ENCODE peak calls at places on chromosomes 12 and 14, in seven cellular contexts. One of them, this sample, is unnamed. For H3K36me3, the result is how much of the 10 kb centered on the place peaks cover.

GRCh38 chr12:107130830-107131760 is 37.7 kb upstream of the CRY1 start:
- DNase-seq in right atrium auricular region: no peak
- DNase-seq in heart right ventricle: no peak
- DNase-seq in tibial nerve: no peak
- DNase-seq in left ventricle myocardium inferior: no peak
- DNase-seq in IMR-90: no peak
- DNase-seq in ascending aorta: no peak
- DNase-seq in this sample: no peak

GRCh38 chr14:103563089-103563620 is 395 bp downstream of the COA8 start:
- DNase-seq in right atrium auricular region: no peak
- DNase-seq in heart right ventricle: no peak
- DNase-seq in tibial nerve: no peak
- DNase-seq in left ventricle myocardium inferior: no peak
- DNase-seq in IMR-90: no peak
- DNase-seq in ascending aorta: no peak
- DNase-seq in this sample: peak

GRCh38 chr14:59406454-59407245 is 58.5 kb downstream of the GPR135 start:
- DNase-seq in right atrium auricular region: no peak
- DNase-seq in heart right ventricle: peak
- DNase-seq in tibial nerve: no peak
- DNase-seq in left ventricle myocardium inferior: no peak
- DNase-seq in IMR-90: peak
- DNase-seq in ascending aorta: no peak
- DNase-seq in this sample: no peak

GRCh38 chr12:61412209-61412608 is 848.0 kb upstream of the USP15 start:
- DNase-seq in right atrium auricular region: no peak
- DNase-seq in heart right ventricle: no peak
- DNase-seq in tibial nerve: no peak
- DNase-seq in left ventricle myocardium inferior: no peak
- DNase-seq in IMR-90: no peak
- DNase-seq in ascending aorta: no peak
- DNase-seq in this sample: no peak

GRCh38 chr14:97107070-97107469 is 309.9 kb downstream of the VRK1 start:
- DNase-seq in right atrium auricular region: no peak
- DNase-seq in heart right ventricle: no peak
- DNase-seq in tibial nerve: no peak
- DNase-seq in left ventricle myocardium inferior: no peak
- DNase-seq in IMR-90: no peak
- DNase-seq in ascending aorta: no peak
- DNase-seq in this sample: no peak

GRCh38 chr12:11885261-11886038 is 185.3 kb upstream of the BCL2L14 start:
- DNase-seq in right atrium auricular region: no peak
- DNase-seq in heart right ventricle: no peak
- DNase-seq in tibial nerve: no peak
- DNase-seq in left ventricle myocardium inferior: no peak
- DNase-seq in IMR-90: peak
- DNase-seq in ascending aorta: no peak
- DNase-seq in this sample: no peak

GRCh38 chr12:120388711-120389431 is 19.9 kb upstream of the MSI1 start:
- DNase-seq in right atrium auricular region: no peak
- DNase-seq in heart right ventricle: no peak
- DNase-seq in tibial nerve: no peak
- DNase-seq in left ventricle myocardium inferior: no peak
- DNase-seq in IMR-90: no peak
- DNase-seq in ascending aorta: no peak
- DNase-seq in this sample: no peak

GRCh38 chr14:34912182-34912581 is 37.0 kb upstream of the BAZ1A start:
- DNase-seq in right atrium auricular region: no peak
- DNase-seq in heart right ventricle: no peak
- DNase-seq in tibial nerve: no peak
- DNase-seq in left ventricle myocardium inferior: no peak
- DNase-seq in IMR-90: no peak
- DNase-seq in ascending aorta: no peak
- DNase-seq in this sample: no peak

GRCh38 chr12:8823565-8824300 is 1.3 kb downstream of the A2ML1 start:
- DNase-seq in right atrium auricular region: no peak
- DNase-seq in heart right ventricle: peak
- DNase-seq in tibial nerve: peak
- DNase-seq in left ventricle myocardium inferior: no peak
- DNase-seq in IMR-90: peak
- DNase-seq in ascending aorta: no peak
- DNase-seq in this sample: no peak

GRCh38 chr14:88798161-88798560 is 5.4 kb upstream of the EML5 start:
- DNase-seq in right atrium auricular region: no peak
- DNase-seq in heart right ventricle: no peak
- DNase-seq in tibial nerve: no peak
- DNase-seq in left ventricle myocardium inferior: no peak
- DNase-seq in IMR-90: no peak
- DNase-seq in ascending aorta: no peak
- DNase-seq in this sample: no peak

GRCh38 chr12:1882850-1883470 is 35.5 kb downstream of the CACNA2D4 start:
- DNase-seq in right atrium auricular region: peak
- DNase-seq in heart right ventricle: no peak
- DNase-seq in tibial nerve: no peak
- DNase-seq in left ventricle myocardium inferior: no peak
- DNase-seq in IMR-90: no peak
- DNase-seq in ascending aorta: no peak
- DNase-seq in this sample: no peak

GRCh38 chr14:31489680-31490079 is 1.8 kb upstream of the GPR33 start:
- DNase-seq in right atrium auricular region: no peak
- DNase-seq in heart right ventricle: no peak
- DNase-seq in tibial nerve: no peak
- DNase-seq in left ventricle myocardium inferior: no peak
- DNase-seq in IMR-90: no peak
- DNase-seq in ascending aorta: no peak
- DNase-seq in this sample: no peak

GRCh38 chr14:55721353-55721752 is 141.3 kb downstream of the KTN1 start:
- DNase-seq in right atrium auricular region: peak
- DNase-seq in heart right ventricle: no peak
- DNase-seq in tibial nerve: no peak
- DNase-seq in left ventricle myocardium inferior: no peak
- DNase-seq in IMR-90: peak
- DNase-seq in ascending aorta: no peak
- DNase-seq in this sample: no peak

GRCh38 chr14:65137648-65138317 is 35.5 kb upstream of the MAX start:
- DNase-seq in right atrium auricular region: no peak
- DNase-seq in heart right ventricle: peak
- DNase-seq in tibial nerve: no peak
- DNase-seq in left ventricle myocardium inferior: no peak
- DNase-seq in IMR-90: peak
- DNase-seq in ascending aorta: no peak
- DNase-seq in this sample: no peak

GRCh38 chr14:59362533-59362932 is 102.6 kb downstream of the GPR135 start:
- DNase-seq in right atrium auricular region: no peak
- DNase-seq in heart right ventricle: no peak
- DNase-seq in tibial nerve: no peak
- DNase-seq in left ventricle myocardium inferior: no peak
- DNase-seq in IMR-90: peak
- DNase-seq in ascending aorta: no peak
- DNase-seq in this sample: no peak

GRCh38 chr12:26032719-26033241 is 74.3 kb downstream of the RASSF8 start:
- DNase-seq in right atrium auricular region: no peak
- DNase-seq in heart right ventricle: no peak
- DNase-seq in tibial nerve: no peak
- DNase-seq in left ventricle myocardium inferior: no peak
- DNase-seq in IMR-90: no peak
- DNase-seq in ascending aorta: no peak
- DNase-seq in this sample: no peak

GRCh38 chr12:113862570-113863454 is 103.3 kb downstream of the RBM19 start:
- DNase-seq in right atrium auricular region: no peak
- DNase-seq in heart right ventricle: no peak
- DNase-seq in tibial nerve: no peak
- DNase-seq in left ventricle myocardium inferior: no peak
- DNase-seq in IMR-90: peak
- DNase-seq in ascending aorta: no peak
- DNase-seq in this sample: no peak

GRCh38 chr12:102195826-102196225 is 1.8 kb downstream of the PMCH start:
- DNase-seq in right atrium auricular region: no peak
- DNase-seq in heart right ventricle: no peak
- DNase-seq in tibial nerve: no peak
- DNase-seq in left ventricle myocardium inferior: no peak
- DNase-seq in IMR-90: no peak
- DNase-seq in ascending aorta: no peak
- DNase-seq in this sample: no peak

GRCh38 chr14:92950193-92950540 is 27.2 kb downstream of the CHGA start:
- DNase-seq in right atrium auricular region: no peak
- DNase-seq in heart right ventricle: peak
- DNase-seq in tibial nerve: no peak
- DNase-seq in left ventricle myocardium inferior: no peak
- DNase-seq in IMR-90: no peak
- DNase-seq in ascending aorta: no peak
- DNase-seq in this sample: no peak

GRCh38 chr14:105252552-105253328 is 4.4 kb downstream of the BTBD6 start:
- DNase-seq in right atrium auricular region: no peak
- DNase-seq in heart right ventricle: no peak
- DNase-seq in tibial nerve: no peak
- DNase-seq in left ventricle myocardium inferior: no peak
- DNase-seq in IMR-90: no peak
- DNase-seq in ascending aorta: no peak
- DNase-seq in this sample: no peak

GRCh38 chr14:58428011-58428807 is 690 bp downstream of the KIAA0586 start:
- DNase-seq in right atrium auricular region: no peak
- DNase-seq in heart right ventricle: no peak
- DNase-seq in tibial nerve: peak
- DNase-seq in left ventricle myocardium inferior: no peak
- DNase-seq in IMR-90: peak
- DNase-seq in ascending aorta: no peak
- DNase-seq in this sample: no peak

GRCh38 chr12:26434299-26434915 is 239.0 kb downstream of the SSPN start:
- DNase-seq in right atrium auricular region: no peak
- DNase-seq in heart right ventricle: no peak
- DNase-seq in tibial nerve: peak
- DNase-seq in left ventricle myocardium inferior: no peak
- DNase-seq in IMR-90: peak
- DNase-seq in ascending aorta: no peak
- DNase-seq in this sample: no peak

GRCh38 chr14:39094515-39094914 is 8.5 kb downstream of the SEC23A start:
- DNase-seq in right atrium auricular region: no peak
- DNase-seq in heart right ventricle: no peak
- DNase-seq in tibial nerve: no peak
- DNase-seq in left ventricle myocardium inferior: no peak
- DNase-seq in IMR-90: no peak
- DNase-seq in ascending aorta: no peak
- DNase-seq in this sample: no peak
- H3K36me3 ChIP-seq in right atrium auricular region: half or more
- H3K36me3 ChIP-seq in heart right ventricle: under half
- H3K36me3 ChIP-seq in tibial nerve: under half
- H3K36me3 ChIP-seq in left ventricle myocardium inferior: half or more
- H3K36me3 ChIP-seq in IMR-90: under half
- H3K36me3 ChIP-seq in ascending aorta: half or more
- H3K36me3 ChIP-seq in this sample: half or more

GRCh38 chr12:56474389-56474788 is 6.0 kb downstream of the SPRYD4 start:
- DNase-seq in right atrium auricular region: no peak
- DNase-seq in heart right ventricle: peak
- DNase-seq in tibial nerve: no peak
- DNase-seq in left ventricle myocardium inferior: peak
- DNase-seq in IMR-90: no peak
- DNase-seq in ascending aorta: no peak
- DNase-seq in this sample: no peak

GRCh38 chr12:56468216-56469006 is at the start of gene SPRYD4:
- DNase-seq in right atrium auricular region: peak
- DNase-seq in heart right ventricle: peak
- DNase-seq in tibial nerve: peak
- DNase-seq in left ventricle myocardium inferior: peak
- DNase-seq in IMR-90: peak
- DNase-seq in ascending aorta: peak
- DNase-seq in this sample: peak

GRCh38 chr12:56469007-56469930 is 891 bp downstream of the SPRYD4 start:
- DNase-seq in right atrium auricular region: no peak
- DNase-seq in heart right ventricle: peak
- DNase-seq in tibial nerve: no peak
- DNase-seq in left ventricle myocardium inferior: no peak
- DNase-seq in IMR-90: no peak
- DNase-seq in ascending aorta: no peak
- DNase-seq in this sample: no peak
- TF ChIP-seq CTCF in right atrium auricular region: no peak
- TF ChIP-seq CTCF in heart right ventricle: no peak
- TF ChIP-seq CTCF in tibial nerve: no peak
- TF ChIP-seq CTCF in left ventricle myocardium inferior: no peak
- TF ChIP-seq CTCF in IMR-90: no peak
- TF ChIP-seq CTCF in ascending aorta: no peak
- TF ChIP-seq CTCF in this sample: no peak

GRCh38 chr14:38139926-38140325 is 67.8 kb upstream of the SSTR1 start:
- DNase-seq in right atrium auricular region: no peak
- DNase-seq in heart right ventricle: no peak
- DNase-seq in tibial nerve: no peak
- DNase-seq in left ventricle myocardium inferior: no peak
- DNase-seq in IMR-90: no peak
- DNase-seq in ascending aorta: no peak
- DNase-seq in this sample: no peak
- H3K36me3 ChIP-seq in right atrium auricular region: under half
- H3K36me3 ChIP-seq in heart right ventricle: under half
- H3K36me3 ChIP-seq in tibial nerve: under half
- H3K36me3 ChIP-seq in left ventricle myocardium inferior: under half
- H3K36me3 ChIP-seq in IMR-90: under half
- H3K36me3 ChIP-seq in ascending aorta: under half
- H3K36me3 ChIP-seq in this sample: under half

GRCh38 chr14:23361320-23361719 is 3.7 kb downstream of the EFS start:
- DNase-seq in right atrium auricular region: no peak
- DNase-seq in heart right ventricle: no peak
- DNase-seq in tibial nerve: no peak
- DNase-seq in left ventricle myocardium inferior: no peak
- DNase-seq in IMR-90: peak
- DNase-seq in ascending aorta: no peak
- DNase-seq in this sample: no peak

GRCh38 chr14:23361763-23362162 is 3.2 kb downstream of the EFS start:
- DNase-seq in right atrium auricular region: no peak
- DNase-seq in heart right ventricle: no peak
- DNase-seq in tibial nerve: no peak
- DNase-seq in left ventricle myocardium inferior: no peak
- DNase-seq in IMR-90: no peak
- DNase-seq in ascending aorta: no peak
- DNase-seq in this sample: no peak

GRCh38 chr14:23359167-23359626 is 5.8 kb downstream of the EFS start:
- DNase-seq in right atrium auricular region: peak
- DNase-seq in heart right ventricle: no peak
- DNase-seq in tibial nerve: no peak
- DNase-seq in left ventricle myocardium inferior: no peak
- DNase-seq in IMR-90: no peak
- DNase-seq in ascending aorta: no peak
- DNase-seq in this sample: no peak

GRCh38 chr14:23359722-23360447 is 5.1 kb downstream of the EFS start:
- DNase-seq in right atrium auricular region: no peak
- DNase-seq in heart right ventricle: no peak
- DNase-seq in tibial nerve: no peak
- DNase-seq in left ventricle myocardium inferior: no peak
- DNase-seq in IMR-90: no peak
- DNase-seq in ascending aorta: no peak
- DNase-seq in this sample: no peak

DNA sequence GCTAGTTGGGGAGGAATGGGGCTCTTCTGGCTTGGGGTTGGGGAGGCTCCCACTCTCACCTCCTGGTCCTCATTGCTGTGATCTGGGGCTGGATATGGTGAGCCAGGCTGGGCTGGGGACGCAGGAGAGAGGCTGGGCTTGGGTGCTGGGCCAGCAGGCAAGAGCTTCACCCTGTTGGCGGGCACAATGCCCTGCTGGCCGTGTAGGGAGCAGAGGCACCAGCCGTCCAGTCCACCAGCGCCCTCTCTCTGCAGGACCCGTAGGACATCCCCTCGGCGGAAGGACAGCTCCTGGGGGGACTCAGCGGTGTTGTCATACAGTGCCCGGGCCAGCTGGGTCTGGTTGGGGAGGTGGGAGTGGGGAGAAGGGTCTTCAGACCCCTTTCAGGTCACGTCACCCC is 4.5 kb downstream of the EFS start:
- DNase-seq in right atrium auricular region: no peak
- DNase-seq in heart right ventricle: no peak
- DNase-seq in tibial nerve: no peak
- DNase-seq in left ventricle myocardium inferior: no peak
- DNase-seq in IMR-90: no peak
- DNase-seq in ascending aorta: no peak
- DNase-seq in this sample: no peak
- TF ChIP-seq CTCF in right atrium auricular region: peak
- TF ChIP-seq CTCF in heart right ventricle: no peak
- TF ChIP-seq CTCF in tibial nerve: no peak
- TF ChIP-seq CTCF in left ventricle myocardium inferior: peak
- TF ChIP-seq CTCF in IMR-90: peak
- TF ChIP-seq CTCF in ascending aorta: no peak
- TF ChIP-seq CTCF in this sample: no peak